ENCODE peak calls at places on chromosomes 11 and 22, in ten cellular contexts. H is upper lobe of right lung; Z is stimulated activated naive CD8-positive, alpha-beta T cell treated with anti-CD3 and anti-CD28 coated beads, Interleukin-15, Interleukin-2, amounts not matched to agents 100 U/mL and 50 U/mL, for 24 hours; U is NCI-H774; V is HEK293T; E is NCI-H1105; D is fibroblast of pulmonary artery; R is T-helper 2 cell; B is M059J; G is NB4. J is an unnamed sample.

GRCh38 chr11:117606211-117606610 is 190.8 kb downstream of the DSCAML1 start:
- DNase-seq in H (no peak), Z (no peak), U (peak), V (no peak), E (no peak), D (no peak), R (no peak), B (no peak), G (no peak), J (no peak)

GRCh38 chr11:118957549-118957948 is 1.5 kb downstream of the UPK2 start:
- DNase-seq in H (no peak), Z (no peak), U (no peak), V (peak), E (no peak), D (no peak), R (no peak), B (no peak), G (no peak), J (no peak)

GRCh38 chr11:69644071-69644961 is 3.4 kb downstream of the CCND1 start:
- DNase-seq in H (peak), Z (no peak), U (no peak), V (no peak), E (no peak), D (peak), R (no peak), B (peak), G (no peak), J (no peak)

GRCh38 chr11:133219543-133219942 is 312.8 kb downstream of the OPCML start:
- DNase-seq in H (no peak), Z (no peak), U (no peak), V (no peak), E (no peak), D (no peak), R (no peak), B (no peak), G (peak), J (no peak)

GRCh38 chr22:35863432-35863831 is 145.8 kb downstream of the APOL5 start:
- DNase-seq in H (no peak), Z (no peak), U (no peak), V (no peak), E (no peak), D (no peak), R (no peak), B (no peak), G (no peak), J (no peak)

GRCh38 chr22:42066133-42066761 is 4.4 kb downstream of the NAGA start:
- DNase-seq in H (no peak), Z (no peak), U (no peak), V (no peak), E (no peak), D (no peak), R (no peak), B (no peak), G (no peak), J (no peak)

GRCh38 chr11:76642341-76642740 is 28.2 kb downstream of the LRRC32 start:
- DNase-seq in H (no peak), Z (peak), U (no peak), V (no peak), E (no peak), D (no peak), R (no peak), B (no peak), G (no peak), J (no peak)

GRCh38 chr11:119702261-119702591 is 26.8 kb downstream of the NECTIN1 start:
- DNase-seq in H (no peak), Z (no peak), U (no peak), V (no peak), E (no peak), D (no peak), R (no peak), B (peak), G (no peak), J (no peak)

GRCh38 chr11:40100204-40100603 is 1359.2 kb downstream of the LRRC4C start:
- DNase-seq in H (no peak), Z (no peak), U (no peak), V (no peak), E (no peak), D (no peak), R (no peak), B (no peak), G (no peak), J (no peak)

GRCh38 chr11:79461144-79461543 is 20.3 kb upstream of the TENM4 start:
- DNase-seq in H (no peak), Z (no peak), U (no peak), V (peak), E (peak), D (peak), R (no peak), B (peak), G (peak), J (no peak)

GRCh38 chr11:1482581-1483444 is 3.8 kb downstream of the MOB2 start:
- DNase-seq in H (peak), Z (no peak), U (no peak), V (no peak), E (no peak), D (no peak), R (no peak), B (no peak), G (no peak), J (no peak)

GRCh38 chr11:60348116-60348515 is 21.1 kb downstream of the MS4A6E start:
- DNase-seq in H (no peak), Z (no peak), U (no peak), V (no peak), E (no peak), D (no peak), R (no peak), B (no peak), G (no peak), J (no peak)

GRCh38 chr11:19972091-19972490 is 188.2 kb downstream of the DBX1 start:
- DNase-seq in H (no peak), Z (no peak), U (no peak), V (no peak), E (no peak), D (no peak), R (no peak), B (no peak), G (no peak), J (no peak)

J was measured in effector memory CD8-positive, alpha-beta T cell.